ENCODE peak calls at places on chromosomes 6 and 20, in six cellular contexts. Q, P, O, Z, K and W are unnamed samples.

GRCh38 chr20:37596890-37597539 is 69.3 kb upstream of the BLCAP start:
- DNase-seq in Q (no peak), P (no peak), O (no peak), Z (no peak), K (no peak), W (no peak)

GRCh38 chr20:5077761-5078387 is 41.9 kb downstream of the PCNA start:
- DNase-seq in Q (no peak), P (no peak), O (no peak), Z (no peak), K (no peak), W (no peak)

GRCh38 chr20:33668087-33668790 is 1.5 kb downstream of the ACTL10 start:
- DNase-seq in Q (no peak), P (peak; percentile 92), O (peak; percentile 94), Z (peak; percentile 76), K (no peak), W (peak; percentile 79)

GRCh38 chr6:127186889-127187288 is 68.4 kb downstream of the RSPO3 start:
- DNase-seq in Q (peak; percentile 86), P (peak; percentile 89), O (no peak), Z (peak; percentile 78), K (peak; percentile 64), W (peak; percentile 37)

GRCh38 chr20:23061713-23062561 is 12.5 kb upstream of the THBD start:
- DNase-seq in Q (peak; percentile 62), P (peak; percentile 57), O (no peak), Z (peak; percentile 44), K (peak; percentile 86), W (no peak)

GRCh38 chr6:30565772-30566171 is 5.5 kb upstream of the ABCF1 start:
- DNase-seq in Q (no peak), P (no peak), O (no peak), Z (no peak), K (no peak), W (no peak)

GRCh38 chr20:48294196-48294595 is 508.9 kb upstream of the SULF2 start:
- DNase-seq in Q (no peak), P (no peak), O (no peak), Z (no peak), K (no peak), W (no peak)

GRCh38 chr6:11229267-11230043 is 3.0 kb downstream of the NEDD9 start:
- DNase-seq in Q (no peak), P (peak; percentile 71), O (no peak), Z (no peak), K (no peak), W (no peak)

GRCh38 chr6:142773859-142774258 is 171.1 kb downstream of the HIVEP2 start:
- DNase-seq in Q (no peak), P (no peak), O (no peak), Z (no peak), K (no peak), W (no peak)

GRCh38 chr20:38213607-38213940 is 47.0 kb downstream of the KIAA1755 start:
- DNase-seq in Q (no peak), P (no peak), O (no peak), Z (no peak), K (no peak), W (no peak)

GRCh38 chr20:62208061-62208804 is 11.8 kb downstream of the HRH3 start:
- DNase-seq in Q (no peak), P (no peak), O (no peak), Z (no peak), K (no peak), W (no peak)

GRCh38 chr6:80357674-80358073 is 251.2 kb downstream of the BCKDHB start:
- DNase-seq in Q (no peak), P (no peak), O (no peak), Z (peak; percentile 13), K (no peak), W (no peak)

GRCh38 chr20:1809611-1810510 is 85.3 kb upstream of the SIRPA start:
- DNase-seq in Q (no peak), P (no peak), O (peak; percentile 75), Z (no peak), K (peak; percentile 58), W (no peak)

GRCh38 chr6:18042536-18043145 is 55.2 kb upstream of the KIF13A start:
- DNase-seq in Q (no peak), P (no peak), O (no peak), Z (no peak), K (peak; percentile 52), W (no peak)

GRCh38 chr6:79671605-79672266 is 40.6 kb downstream of the SH3BGRL2 start:
- DNase-seq in Q (no peak), P (no peak), O (no peak), Z (peak; percentile 42), K (no peak), W (peak; percentile 41)

GRCh38 chr6:167791780-167792478 is 34.8 kb upstream of the AFDN start:
- DNase-seq in Q (no peak), P (peak; percentile 41), O (peak; percentile 82), Z (no peak), K (no peak), W (no peak)

GRCh38 chr6:150622941-150623874 is 23.5 kb downstream of the PLEKHG1 start:
- DNase-seq in Q (no peak), P (no peak), O (peak; percentile 83), Z (no peak), K (no peak), W (no peak)

GRCh38 chr6:126112171-126112632 is 125.9 kb downstream of the TRMT11 start:
- DNase-seq in Q (no peak), P (no peak), O (no peak), Z (no peak), K (no peak), W (peak; percentile 12)

GRCh38 chr20:45426621-45427020 is 10.7 kb downstream of the PIGT start:
- DNase-seq in Q (no peak), P (no peak), O (no peak), Z (no peak), K (no peak), W (no peak)

GRCh38 chr6:148272084-148272483 is 70.6 kb upstream of the SASH1 start:
- DNase-seq in Q (no peak), P (no peak), O (no peak), Z (no peak), K (no peak), W (no peak)

GRCh38 chr20:62657956-62658355 is 15.7 kb downstream of the SLCO4A1 start:
- DNase-seq in Q (no peak), P (no peak), O (no peak), Z (no peak), K (no peak), W (no peak)

GRCh38 chr6:152378154-152378553 is 259.0 kb downstream of the SYNE1 start:
- DNase-seq in Q (no peak), P (no peak), O (no peak), Z (no peak), K (no peak), W (no peak)

GRCh38 chr6:150883521-150883920 is 18.0 kb downstream of the MTHFD1L start:
- DNase-seq in Q (no peak), P (no peak), O (no peak), Z (no peak), K (peak; percentile 39), W (no peak)

GRCh38 chr6:3879194-3879952 is 30.2 kb downstream of the FAM50B start:
- DNase-seq in Q (no peak), P (no peak), O (no peak), Z (no peak), K (no peak), W (no peak)

GRCh38 chr6:44576132-44576601 is 188.7 kb downstream of the CDC5L start:
- DNase-seq in Q (no peak), P (no peak), O (no peak), Z (no peak), K (no peak), W (no peak)

GRCh38 chr6:126123226-126123625 is 136.9 kb downstream of the TRMT11 start:
- DNase-seq in Q (no peak), P (no peak), O (no peak), Z (no peak), K (no peak), W (no peak)

GRCh38 chr6:63295553-63295952 is 24.2 kb downstream of the LGSN start:
- DNase-seq in Q (no peak), P (no peak), O (no peak), Z (no peak), K (no peak), W (no peak)

DNA sequence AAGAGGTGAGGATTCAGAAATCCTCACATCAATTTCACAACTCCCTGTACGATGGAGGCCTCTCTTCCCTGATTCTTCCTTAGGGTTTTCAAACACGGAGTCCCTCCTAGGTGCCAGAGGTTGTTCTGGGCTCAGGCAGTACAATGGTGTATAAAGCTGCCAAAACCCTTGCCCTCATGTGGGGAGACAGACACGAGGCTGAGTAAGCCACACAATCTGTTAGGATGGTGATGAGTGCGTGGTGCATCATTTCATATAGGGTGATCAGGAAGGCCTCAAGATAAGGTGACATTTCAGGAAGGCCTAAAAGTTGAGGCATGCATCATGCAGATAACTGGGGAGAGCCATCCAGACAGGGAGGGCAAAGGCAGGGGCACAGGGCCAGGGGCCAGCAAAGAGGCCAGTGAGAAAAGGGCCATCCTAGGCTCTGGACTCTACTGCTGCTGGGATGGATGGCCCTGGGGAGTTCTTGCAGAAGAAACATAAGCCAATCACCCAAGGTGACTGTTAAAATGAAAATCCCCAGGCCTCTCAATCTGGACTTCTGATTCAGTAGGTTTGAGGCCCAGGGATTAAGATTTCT is 186.5 kb downstream of the PRKN start:
- DNase-seq in Q (no peak), P (no peak), O (peak; percentile 83), Z (no peak), K (no peak), W (no peak)
- TF ChIP-seq CTCF in Q (no peak), P (no peak), O (no peak), Z (no peak), K (no peak), W (no peak)

GRCh38 chr6:25486580-25486979 is 165.4 kb upstream of the SCGN start:
- DNase-seq in Q (no peak), P (no peak), O (no peak), Z (no peak), K (no peak), W (no peak)
- H3K27ac ChIP-seq in Q (no peak overlapping the region), P (no peak overlapping the region), O (no peak overlapping the region), Z (peak overlapping the region; percentile 31), K (no peak overlapping the region), W (no peak overlapping the region)

GRCh38 chr20:60637801-60638200 is 614.3 kb upstream of the CDH4 start:
- DNase-seq in Q (no peak), P (no peak), O (no peak), Z (no peak), K (no peak), W (no peak)

GRCh38 chr20:60638430-60639098 is 613.5 kb upstream of the CDH4 start:
- DNase-seq in Q (no peak), P (no peak), O (no peak), Z (no peak), K (no peak), W (no peak)

GRCh38 chr20:60642048-60642447 is 610.0 kb upstream of the CDH4 start:
- DNase-seq in Q (no peak), P (no peak), O (no peak), Z (no peak), K (no peak), W (no peak)

DNA sequence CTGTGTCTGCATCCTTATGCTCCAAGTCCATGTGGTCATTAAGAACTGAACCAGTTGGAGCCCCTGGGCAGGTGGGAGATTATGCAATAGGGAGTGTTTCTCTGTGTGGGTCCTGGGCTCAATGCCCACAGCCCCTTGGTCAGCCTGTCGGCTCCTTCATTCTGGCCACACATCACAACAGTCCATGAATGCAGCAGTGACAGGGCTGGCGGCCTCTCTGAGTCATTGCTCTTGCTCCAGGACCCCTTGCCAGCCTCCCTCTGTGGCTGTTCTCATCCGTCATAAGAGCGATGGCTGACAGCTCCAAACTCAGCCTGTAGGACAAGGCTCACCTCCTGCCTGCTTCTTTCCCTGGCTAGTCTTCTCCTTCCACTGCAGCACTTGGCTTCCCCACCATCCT is 609.5 kb upstream of the CDH4 start:
- DNase-seq in Q (no peak), P (no peak), O (no peak), Z (no peak), K (no peak), W (no peak)
- H3K9me3 ChIP-seq in Q (no peaks in the 10 kb centered on the region), P (peaks cover 4% of the 10 kb centered on the region), O (no peaks in the 10 kb centered on the region), Z (peaks cover 9% of the 10 kb centered on the region), K (no peaks in the 10 kb centered on the region), W (no peaks in the 10 kb centered on the region)

GRCh38 chr6:41801380-41801779 is 13.9 kb downstream of the TOMM6 start:
- DNase-seq in Q (no peak), P (no peak), O (no peak), Z (no peak), K (no peak), W (no peak)
- TF ChIP-seq CTCF in Q (no peak), P (peak; percentile 41), O (no peak), Z (peak; percentile 51), K (no peak), W (no peak)